ENCODE peak calls at places on chromosomes 11 and 22, in nine cellular contexts. One of them, this sample, is unnamed.

GRCh38 chr11:128523616-128524015 is 63.7 kb downstream of the ETS1 start:
- DNase-seq in pancreas: no peak
- DNase-seq in neural progenitor cell: no peak
- DNase-seq in esophagus squamous epithelium: no peak
- DNase-seq in tibial artery: no peak
- DNase-seq in A673: no peak
- DNase-seq in IMR-90: peak; percentile 76
- DNase-seq in adrenal gland: no peak
- DNase-seq in heart left ventricle: no peak
- DNase-seq in this sample: no peak

GRCh38 chr11:63719987-63720386 is 38.7 kb downstream of the RTN3 start:
- DNase-seq in heart left ventricle: no peak
- DNase-seq in esophagus squamous epithelium: no peak
- DNase-seq in IMR-90: peak; percentile 63
- DNase-seq in adrenal gland: no peak
- DNase-seq in A673: no peak
- DNase-seq in neural progenitor cell: no peak
- DNase-seq in pancreas: no peak
- DNase-seq in tibial artery: no peak
- DNase-seq in this sample: no peak

GRCh38 chr11:41926339-41926738 is 466.9 kb upstream of the LRRC4C start:
- DNase-seq in A673: no peak
- DNase-seq in tibial artery: no peak
- DNase-seq in pancreas: no peak
- DNase-seq in adrenal gland: no peak
- DNase-seq in neural progenitor cell: no peak
- DNase-seq in esophagus squamous epithelium: no peak
- DNase-seq in IMR-90: no peak
- DNase-seq in heart left ventricle: no peak
- DNase-seq in this sample: no peak

GRCh38 chr11:15074206-15075161 is 1.1 kb downstream of the CALCB start:
- DNase-seq in IMR-90: peak; percentile 51
- DNase-seq in adrenal gland: peak; percentile 81
- DNase-seq in heart left ventricle: peak; percentile 73
- DNase-seq in esophagus squamous epithelium: peak; percentile 20
- DNase-seq in tibial artery: peak; percentile 78
- DNase-seq in neural progenitor cell: peak; percentile 95
- DNase-seq in pancreas: peak; percentile 91
- DNase-seq in A673: peak; percentile 86
- DNase-seq in this sample: peak; percentile 91

GRCh38 chr11:50077526-50077925 is 44.9 kb downstream of the OR4C45 start:
- DNase-seq in adrenal gland: no peak
- DNase-seq in tibial artery: no peak
- DNase-seq in pancreas: no peak
- DNase-seq in A673: no peak
- DNase-seq in neural progenitor cell: no peak
- DNase-seq in IMR-90: no peak
- DNase-seq in esophagus squamous epithelium: no peak
- DNase-seq in heart left ventricle: no peak
- DNase-seq in this sample: no peak

GRCh38 chr11:75028321-75029097 is 39.8 kb downstream of the NEU3 start:
- DNase-seq in tibial artery: no peak
- DNase-seq in A673: no peak
- DNase-seq in heart left ventricle: no peak
- DNase-seq in IMR-90: no peak
- DNase-seq in adrenal gland: no peak
- DNase-seq in esophagus squamous epithelium: no peak
- DNase-seq in pancreas: no peak
- DNase-seq in neural progenitor cell: no peak
- DNase-seq in this sample: no peak

GRCh38 chr22:37061611-37062365 is 10.2 kb downstream of the KCTD17 start:
- DNase-seq in neural progenitor cell: no peak
- DNase-seq in adrenal gland: peak; percentile 74
- DNase-seq in A673: no peak
- DNase-seq in IMR-90: no peak
- DNase-seq in heart left ventricle: no peak
- DNase-seq in pancreas: no peak
- DNase-seq in esophagus squamous epithelium: no peak
- DNase-seq in tibial artery: no peak
- DNase-seq in this sample: no peak

GRCh38 chr11:47156333-47156732 is 20.3 kb downstream of the ARFGAP2 start:
- DNase-seq in A673: no peak
- DNase-seq in heart left ventricle: no peak
- DNase-seq in neural progenitor cell: no peak
- DNase-seq in tibial artery: no peak
- DNase-seq in esophagus squamous epithelium: no peak
- DNase-seq in IMR-90: peak; percentile 25
- DNase-seq in pancreas: no peak
- DNase-seq in adrenal gland: no peak
- DNase-seq in this sample: no peak

GRCh38 chr22:36297568-36297967 is 44.6 kb downstream of the APOL1 start:
- DNase-seq in neural progenitor cell: no peak
- DNase-seq in A673: no peak
- DNase-seq in tibial artery: no peak
- DNase-seq in pancreas: no peak
- DNase-seq in IMR-90: no peak
- DNase-seq in heart left ventricle: no peak
- DNase-seq in adrenal gland: no peak
- DNase-seq in esophagus squamous epithelium: no peak
- DNase-seq in this sample: no peak

GRCh38 chr11:69442012-69442806 is 39.3 kb upstream of the LINC01488 start:
- DNase-seq in A673: no peak
- DNase-seq in adrenal gland: no peak
- DNase-seq in tibial artery: peak; percentile 54
- DNase-seq in heart left ventricle: no peak
- DNase-seq in neural progenitor cell: no peak
- DNase-seq in pancreas: no peak
- DNase-seq in IMR-90: no peak
- DNase-seq in esophagus squamous epithelium: no peak
- DNase-seq in this sample: no peak

GRCh38 chr11:118691926-118692830 is 12.7 kb upstream of the TREH start:
- DNase-seq in A673: no peak
- DNase-seq in heart left ventricle: no peak
- DNase-seq in neural progenitor cell: no peak
- DNase-seq in tibial artery: no peak
- DNase-seq in IMR-90: peak; percentile 67
- DNase-seq in esophagus squamous epithelium: no peak
- DNase-seq in pancreas: no peak
- DNase-seq in adrenal gland: no peak
- DNase-seq in this sample: peak; percentile 56

GRCh38 chr11:67420147-67420645 is 4.7 kb downstream of the CARNS1 start:
- DNase-seq in esophagus squamous epithelium: no peak
- DNase-seq in heart left ventricle: no peak
- DNase-seq in pancreas: no peak
- DNase-seq in IMR-90: no peak
- DNase-seq in tibial artery: no peak
- DNase-seq in neural progenitor cell: no peak
- DNase-seq in adrenal gland: no peak
- DNase-seq in A673: no peak
- DNase-seq in this sample: no peak

GRCh38 chr11:44226945-44227344 is 83.0 kb downstream of the ALX4 start:
- DNase-seq in neural progenitor cell: no peak
- DNase-seq in pancreas: no peak
- DNase-seq in adrenal gland: no peak
- DNase-seq in esophagus squamous epithelium: no peak
- DNase-seq in heart left ventricle: no peak
- DNase-seq in IMR-90: no peak
- DNase-seq in A673: no peak
- DNase-seq in tibial artery: no peak
- DNase-seq in this sample: no peak

GRCh38 chr11:12192796-12193514 is 82.6 kb downstream of the MICAL2 start:
- DNase-seq in esophagus squamous epithelium: no peak
- DNase-seq in pancreas: peak; percentile 36
- DNase-seq in tibial artery: no peak
- DNase-seq in heart left ventricle: no peak
- DNase-seq in A673: no peak
- DNase-seq in adrenal gland: no peak
- DNase-seq in IMR-90: no peak
- DNase-seq in neural progenitor cell: no peak
- DNase-seq in this sample: no peak

GRCh38 chr22:17974703-17975372 is 49.5 kb downstream of the MICAL3 start:
- DNase-seq in IMR-90: no peak
- DNase-seq in heart left ventricle: no peak
- DNase-seq in neural progenitor cell: no peak
- DNase-seq in A673: no peak
- DNase-seq in tibial artery: no peak
- DNase-seq in adrenal gland: no peak
- DNase-seq in pancreas: no peak
- DNase-seq in esophagus squamous epithelium: no peak
- DNase-seq in this sample: no peak

GRCh38 chr22:22408731-22409696 is 99.5 kb downstream of the ZNF280B start:
- DNase-seq in pancreas: no peak
- DNase-seq in esophagus squamous epithelium: no peak
- DNase-seq in tibial artery: no peak
- DNase-seq in neural progenitor cell: peak; percentile 63
- DNase-seq in adrenal gland: peak; percentile 61
- DNase-seq in A673: peak; percentile 23
- DNase-seq in IMR-90: peak; percentile 4
- DNase-seq in heart left ventricle: no peak
- DNase-seq in this sample: no peak

GRCh38 chr11:113806403-113806802 is 26.8 kb downstream of the CLDN25 start:
- DNase-seq in heart left ventricle: no peak
- DNase-seq in IMR-90: peak; percentile 7
- DNase-seq in A673: peak; percentile 29
- DNase-seq in adrenal gland: no peak
- DNase-seq in neural progenitor cell: peak; percentile 80
- DNase-seq in tibial artery: no peak
- DNase-seq in esophagus squamous epithelium: no peak
- DNase-seq in pancreas: no peak
- DNase-seq in this sample: no peak
- TF ChIP-seq CTCF in heart left ventricle: peak; percentile 29
- TF ChIP-seq CTCF in IMR-90: peak; percentile 35
- TF ChIP-seq CTCF in A673: peak; percentile 71
- TF ChIP-seq CTCF in adrenal gland: peak; percentile 25
- TF ChIP-seq CTCF in neural progenitor cell: peak; percentile 79
- TF ChIP-seq CTCF in tibial artery: peak; percentile 14
- TF ChIP-seq CTCF in esophagus squamous epithelium: peak; percentile 12
- TF ChIP-seq CTCF in pancreas: peak; percentile 13
- TF ChIP-seq CTCF in this sample: peak; percentile 27

DNA sequence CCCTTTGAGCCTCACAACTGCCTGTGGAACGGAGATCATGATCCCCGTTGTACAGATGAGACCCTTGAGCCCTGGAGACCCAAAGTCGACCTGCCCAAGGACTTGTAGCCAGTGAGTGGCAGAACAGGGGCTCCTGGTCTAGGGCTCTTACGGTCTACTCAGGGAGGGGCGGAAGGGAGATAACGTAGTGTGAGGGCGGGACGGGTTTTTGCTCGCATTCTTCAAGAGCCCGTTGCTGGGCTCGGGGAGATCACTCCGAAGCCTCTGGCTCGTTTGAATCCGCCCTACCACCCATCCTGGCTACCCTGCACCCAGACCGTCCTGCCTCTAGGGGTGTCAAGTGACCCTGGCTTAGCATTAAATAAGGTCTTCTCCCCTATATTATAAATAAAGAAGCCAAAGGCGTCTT is 637 bp downstream of the CRY2 start:
- DNase-seq in A673: peak; percentile 82
- DNase-seq in tibial artery: peak; percentile 79
- DNase-seq in IMR-90: peak; percentile 64
- DNase-seq in neural progenitor cell: peak; percentile 71
- DNase-seq in heart left ventricle: peak; percentile 63
- DNase-seq in adrenal gland: peak; percentile 72
- DNase-seq in esophagus squamous epithelium: no peak
- DNase-seq in pancreas: no peak
- DNase-seq in this sample: peak; percentile 74
- H3K4me3 ChIP-seq in A673: peak overlapping the region; percentile 74
- H3K4me3 ChIP-seq in tibial artery: peak overlapping the region; percentile 91
- H3K4me3 ChIP-seq in IMR-90: peak overlapping the region; percentile 97
- H3K4me3 ChIP-seq in neural progenitor cell: peak overlapping the region; percentile 86
- H3K4me3 ChIP-seq in heart left ventricle: peak overlapping the region; percentile 73
- H3K4me3 ChIP-seq in adrenal gland: peak overlapping the region; percentile 80
- H3K4me3 ChIP-seq in esophagus squamous epithelium: peak overlapping the region; percentile 89
- H3K4me3 ChIP-seq in pancreas: peak overlapping the region; percentile 69
- H3K4me3 ChIP-seq in this sample: peak overlapping the region; percentile 98

GRCh38 chr11:65894034-65894591 is 3.6 kb downstream of the CCDC85B start:
- DNase-seq in tibial artery: peak; percentile 76
- DNase-seq in pancreas: no peak
- DNase-seq in neural progenitor cell: no peak
- DNase-seq in heart left ventricle: peak; percentile 77
- DNase-seq in IMR-90: no peak
- DNase-seq in adrenal gland: peak; percentile 42
- DNase-seq in esophagus squamous epithelium: no peak
- DNase-seq in A673: no peak
- DNase-seq in this sample: no peak

GRCh38 chr11:65892661-65893317 is 2.3 kb downstream of the CCDC85B start:
- DNase-seq in neural progenitor cell: no peak
- DNase-seq in tibial artery: no peak
- DNase-seq in pancreas: no peak
- DNase-seq in IMR-90: no peak
- DNase-seq in heart left ventricle: no peak
- DNase-seq in esophagus squamous epithelium: no peak
- DNase-seq in adrenal gland: peak; percentile 25
- DNase-seq in A673: no peak
- DNase-seq in this sample: no peak

GRCh38 chr11:65888163-65888814 is at the start of gene FIBP:
- DNase-seq in neural progenitor cell: peak; percentile 98
- DNase-seq in adrenal gland: peak; percentile 98
- DNase-seq in A673: peak; percentile 100
- DNase-seq in heart left ventricle: peak; percentile 98
- DNase-seq in pancreas: peak; percentile 97
- DNase-seq in tibial artery: peak; percentile 99
- DNase-seq in esophagus squamous epithelium: peak; percentile 88
- DNase-seq in IMR-90: peak; percentile 96
- DNase-seq in this sample: peak; percentile 99

GRCh38 chr11:65890324-65891179 is at the start of gene CCDC85B:
- DNase-seq in heart left ventricle: peak; percentile 99
- DNase-seq in IMR-90: peak; percentile 95
- DNase-seq in esophagus squamous epithelium: peak; percentile 91
- DNase-seq in adrenal gland: peak; percentile 99
- DNase-seq in A673: peak; percentile 98
- DNase-seq in tibial artery: peak; percentile 100
- DNase-seq in pancreas: peak; percentile 96
- DNase-seq in neural progenitor cell: peak; percentile 96
- DNase-seq in this sample: peak; percentile 99

GRCh38 chr11:65891180-65892136 is 985 bp downstream of the CCDC85B start:
- DNase-seq in neural progenitor cell: peak; percentile 79
- DNase-seq in A673: peak; percentile 66
- DNase-seq in adrenal gland: peak; percentile 60
- DNase-seq in pancreas: no peak
- DNase-seq in heart left ventricle: peak; percentile 80
- DNase-seq in tibial artery: peak; percentile 80
- DNase-seq in esophagus squamous epithelium: no peak
- DNase-seq in IMR-90: no peak
- DNase-seq in this sample: no peak
- TF ChIP-seq CTCF in neural progenitor cell: peak; percentile 52
- TF ChIP-seq CTCF in A673: peak; percentile 57
- TF ChIP-seq CTCF in adrenal gland: no peak
- TF ChIP-seq CTCF in pancreas: no peak
- TF ChIP-seq CTCF in heart left ventricle: peak; percentile 54
- TF ChIP-seq CTCF in tibial artery: peak; percentile 7
- TF ChIP-seq CTCF in esophagus squamous epithelium: no peak
- TF ChIP-seq CTCF in IMR-90: peak; percentile 30
- TF ChIP-seq CTCF in this sample: peak; percentile 37

DNA sequence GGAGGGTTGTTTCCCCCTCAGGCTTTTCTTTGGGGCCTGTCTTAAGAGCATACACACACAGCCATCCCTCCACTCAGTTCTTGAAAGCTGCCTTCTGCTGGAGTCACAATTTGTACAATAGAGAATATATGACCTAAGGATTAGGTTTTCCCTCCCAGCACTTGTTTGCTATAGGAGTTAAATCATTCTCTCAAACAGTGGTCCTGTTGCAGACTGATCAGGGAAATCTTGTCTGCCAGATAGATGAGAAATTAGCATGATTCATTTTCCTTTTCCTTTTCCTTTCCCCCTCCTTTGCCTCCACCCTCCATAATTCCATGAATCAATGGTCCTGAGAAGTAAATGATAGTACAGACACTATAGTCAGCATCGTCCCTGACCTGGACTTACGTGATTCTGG is 3.3 kb downstream of the PRSS23 start:
- DNase-seq in adrenal gland: no peak
- DNase-seq in heart left ventricle: no peak
- DNase-seq in IMR-90: no peak
- DNase-seq in A673: no peak
- DNase-seq in neural progenitor cell: no peak
- DNase-seq in pancreas: no peak
- DNase-seq in esophagus squamous epithelium: no peak
- DNase-seq in tibial artery: no peak
- DNase-seq in this sample: no peak
- H3K4me3 ChIP-seq in adrenal gland: no peak overlapping the region
- H3K4me3 ChIP-seq in heart left ventricle: no peak overlapping the region
- H3K4me3 ChIP-seq in IMR-90: no peak overlapping the region
- H3K4me3 ChIP-seq in A673: no peak overlapping the region
- H3K4me3 ChIP-seq in neural progenitor cell: peak overlapping the region; percentile 98
- H3K4me3 ChIP-seq in pancreas: no peak overlapping the region
- H3K4me3 ChIP-seq in esophagus squamous epithelium: no peak overlapping the region
- H3K4me3 ChIP-seq in tibial artery: peak overlapping the region; percentile 94
- H3K4me3 ChIP-seq in this sample: peak overlapping the region; percentile 62